ENCODE peak calls at places on chromosomes 12 and 14, in seven cellular contexts. One of them, this sample, is unnamed.

GRCh38 chr12:124523071-124523470 is 44.3 kb downstream of the NCOR2 start:
- DNase-seq in NCI-H345: peak
- DNase-seq in nucleus accumbens: no peak
- DNase-seq in posterior vena cava: no peak
- DNase-seq in germinal center: no peak
- DNase-seq in RCC 7860: no peak
- DNase-seq in nephron progenitor cell: no peak
- DNase-seq in this sample: no peak

GRCh38 chr14:72801381-72801812 is 92.5 kb downstream of the DPF3 start:
- DNase-seq in NCI-H345: no peak
- DNase-seq in nucleus accumbens: no peak
- DNase-seq in posterior vena cava: no peak
- DNase-seq in germinal center: no peak
- DNase-seq in RCC 7860: peak
- DNase-seq in nephron progenitor cell: no peak
- DNase-seq in this sample: no peak

GRCh38 chr12:110744697-110745264 is 2.1 kb upstream of the PPP1CC start:
- DNase-seq in NCI-H345: no peak
- DNase-seq in nucleus accumbens: no peak
- DNase-seq in posterior vena cava: no peak
- DNase-seq in germinal center: no peak
- DNase-seq in RCC 7860: peak
- DNase-seq in nephron progenitor cell: no peak
- DNase-seq in this sample: no peak

GRCh38 chr14:69152181-69152943 is 557 bp downstream of the DCAF5 start:
- DNase-seq in NCI-H345: peak
- DNase-seq in nucleus accumbens: no peak
- DNase-seq in posterior vena cava: peak
- DNase-seq in germinal center: peak
- DNase-seq in RCC 7860: no peak
- DNase-seq in nephron progenitor cell: no peak
- DNase-seq in this sample: no peak

GRCh38 chr12:16756833-16757552 is 151.0 kb upstream of the LMO3 start:
- DNase-seq in NCI-H345: peak
- DNase-seq in nucleus accumbens: no peak
- DNase-seq in posterior vena cava: no peak
- DNase-seq in germinal center: no peak
- DNase-seq in RCC 7860: no peak
- DNase-seq in nephron progenitor cell: no peak
- DNase-seq in this sample: no peak

GRCh38 chr14:31926123-31926522 is 151.0 kb upstream of the ARHGAP5 start:
- DNase-seq in NCI-H345: peak
- DNase-seq in nucleus accumbens: no peak
- DNase-seq in posterior vena cava: no peak
- DNase-seq in germinal center: peak
- DNase-seq in RCC 7860: peak
- DNase-seq in nephron progenitor cell: no peak
- DNase-seq in this sample: no peak

GRCh38 chr12:132489078-132489601 is 811 bp upstream of the FBRSL1 start:
- DNase-seq in NCI-H345: no peak
- DNase-seq in nucleus accumbens: no peak
- DNase-seq in posterior vena cava: no peak
- DNase-seq in germinal center: peak
- DNase-seq in RCC 7860: no peak
- DNase-seq in nephron progenitor cell: peak
- DNase-seq in this sample: no peak

GRCh38 chr12:3277261-3277943 is 200.2 kb downstream of the TSPAN9 start:
- DNase-seq in NCI-H345: no peak
- DNase-seq in nucleus accumbens: no peak
- DNase-seq in posterior vena cava: no peak
- DNase-seq in germinal center: no peak
- DNase-seq in RCC 7860: no peak
- DNase-seq in nephron progenitor cell: no peak
- DNase-seq in this sample: no peak

GRCh38 chr12:89470741-89471504 is 53.7 kb downstream of the GALNT4 start:
- DNase-seq in NCI-H345: peak
- DNase-seq in nucleus accumbens: no peak
- DNase-seq in posterior vena cava: no peak
- DNase-seq in germinal center: peak
- DNase-seq in RCC 7860: no peak
- DNase-seq in nephron progenitor cell: no peak
- DNase-seq in this sample: no peak

GRCh38 chr12:113416091-113416754 is 6.0 kb upstream of the SDSL start:
- DNase-seq in NCI-H345: no peak
- DNase-seq in nucleus accumbens: no peak
- DNase-seq in posterior vena cava: peak
- DNase-seq in germinal center: no peak
- DNase-seq in RCC 7860: no peak
- DNase-seq in nephron progenitor cell: no peak
- DNase-seq in this sample: no peak

GRCh38 chr12:3004655-3005565 is 45.7 kb downstream of the TEAD4 start:
- DNase-seq in NCI-H345: no peak
- DNase-seq in nucleus accumbens: no peak
- DNase-seq in posterior vena cava: no peak
- DNase-seq in germinal center: no peak
- DNase-seq in RCC 7860: no peak
- DNase-seq in nephron progenitor cell: no peak
- DNase-seq in this sample: no peak

GRCh38 chr12:128811806-128812205 is 12.0 kb downstream of the SLC15A4 start:
- DNase-seq in NCI-H345: no peak
- DNase-seq in nucleus accumbens: no peak
- DNase-seq in posterior vena cava: no peak
- DNase-seq in germinal center: no peak
- DNase-seq in RCC 7860: no peak
- DNase-seq in nephron progenitor cell: no peak
- DNase-seq in this sample: no peak

GRCh38 chr14:20866963-20867362 is 24.2 kb upstream of the RNASE3 start:
- DNase-seq in NCI-H345: no peak
- DNase-seq in nucleus accumbens: no peak
- DNase-seq in posterior vena cava: no peak
- DNase-seq in germinal center: no peak
- DNase-seq in RCC 7860: no peak
- DNase-seq in nephron progenitor cell: peak
- DNase-seq in this sample: no peak

GRCh38 chr12:120194226-120194533 is 335 bp downstream of the GCN1 start:
- DNase-seq in NCI-H345: no peak
- DNase-seq in nucleus accumbens: no peak
- DNase-seq in posterior vena cava: no peak
- DNase-seq in germinal center: no peak
- DNase-seq in RCC 7860: no peak
- DNase-seq in nephron progenitor cell: no peak
- DNase-seq in this sample: no peak

GRCh38 chr14:20302042-20302761 is 3.5 kb downstream of the TTC5 start:
- DNase-seq in NCI-H345: no peak
- DNase-seq in nucleus accumbens: no peak
- DNase-seq in posterior vena cava: no peak
- DNase-seq in germinal center: no peak
- DNase-seq in RCC 7860: peak
- DNase-seq in nephron progenitor cell: no peak
- DNase-seq in this sample: no peak

GRCh38 chr14:63781686-63782085 is 53.8 kb upstream of the SGPP1 start:
- DNase-seq in NCI-H345: no peak
- DNase-seq in nucleus accumbens: no peak
- DNase-seq in posterior vena cava: no peak
- DNase-seq in germinal center: no peak
- DNase-seq in RCC 7860: no peak
- DNase-seq in nephron progenitor cell: no peak
- DNase-seq in this sample: no peak

GRCh38 chr12:101116911-101117310 is 93.1 kb downstream of the SLC5A8 start:
- DNase-seq in NCI-H345: peak
- DNase-seq in nucleus accumbens: no peak
- DNase-seq in posterior vena cava: no peak
- DNase-seq in germinal center: no peak
- DNase-seq in RCC 7860: no peak
- DNase-seq in nephron progenitor cell: no peak
- DNase-seq in this sample: no peak

GRCh38 chr14:105072892-105073719 is 7.9 kb upstream of the GPR132 start:
- DNase-seq in NCI-H345: no peak
- DNase-seq in nucleus accumbens: no peak
- DNase-seq in posterior vena cava: no peak
- DNase-seq in germinal center: no peak
- DNase-seq in RCC 7860: no peak
- DNase-seq in nephron progenitor cell: no peak
- DNase-seq in this sample: no peak

GRCh38 chr12:43292699-43293098 is 259.3 kb downstream of the ADAMTS20 start:
- DNase-seq in NCI-H345: no peak
- DNase-seq in nucleus accumbens: no peak
- DNase-seq in posterior vena cava: no peak
- DNase-seq in germinal center: no peak
- DNase-seq in RCC 7860: peak
- DNase-seq in nephron progenitor cell: no peak
- DNase-seq in this sample: no peak

GRCh38 chr12:108271951-108272729 is 67.0 kb downstream of the CMKLR1 start:
- DNase-seq in NCI-H345: no peak
- DNase-seq in nucleus accumbens: no peak
- DNase-seq in posterior vena cava: no peak
- DNase-seq in germinal center: no peak
- DNase-seq in RCC 7860: no peak
- DNase-seq in nephron progenitor cell: no peak
- DNase-seq in this sample: no peak

GRCh38 chr14:70789361-70789760 is 20.0 kb downstream of the MAP3K9 start:
- DNase-seq in NCI-H345: no peak
- DNase-seq in nucleus accumbens: no peak
- DNase-seq in posterior vena cava: no peak
- DNase-seq in germinal center: no peak
- DNase-seq in RCC 7860: peak
- DNase-seq in nephron progenitor cell: no peak
- DNase-seq in this sample: no peak

GRCh38 chr12:13288937-13289643 is 92.6 kb downstream of the EMP1 start:
- DNase-seq in NCI-H345: peak
- DNase-seq in nucleus accumbens: no peak
- DNase-seq in posterior vena cava: no peak
- DNase-seq in germinal center: no peak
- DNase-seq in RCC 7860: no peak
- DNase-seq in nephron progenitor cell: no peak
- DNase-seq in this sample: no peak

GRCh38 chr12:69423037-69423905 is 46.9 kb upstream of the FRS2 start:
- DNase-seq in NCI-H345: no peak
- DNase-seq in nucleus accumbens: no peak
- DNase-seq in posterior vena cava: no peak
- DNase-seq in germinal center: no peak
- DNase-seq in RCC 7860: no peak
- DNase-seq in nephron progenitor cell: no peak
- DNase-seq in this sample: no peak

GRCh38 chr12:111228916-111229666 is 139.8 kb downstream of the PHETA1 start:
- DNase-seq in NCI-H345: no peak
- DNase-seq in nucleus accumbens: no peak
- DNase-seq in posterior vena cava: no peak
- DNase-seq in germinal center: no peak
- DNase-seq in RCC 7860: no peak
- DNase-seq in nephron progenitor cell: no peak
- DNase-seq in this sample: no peak

GRCh38 chr12:96720363-96720705 is 186.7 kb upstream of the NEDD1 start:
- DNase-seq in NCI-H345: peak
- DNase-seq in nucleus accumbens: no peak
- DNase-seq in posterior vena cava: no peak
- DNase-seq in germinal center: peak
- DNase-seq in RCC 7860: no peak
- DNase-seq in nephron progenitor cell: no peak
- DNase-seq in this sample: no peak

GRCh38 chr14:32249780-32250179 is 46.7 kb upstream of the RNU6-8 start:
- DNase-seq in NCI-H345: no peak
- DNase-seq in nucleus accumbens: no peak
- DNase-seq in posterior vena cava: no peak
- DNase-seq in germinal center: no peak
- DNase-seq in RCC 7860: no peak
- DNase-seq in nephron progenitor cell: no peak
- DNase-seq in this sample: no peak

GRCh38 chr12:76694369-76694768 is 69.5 kb upstream of the ZDHHC17 start:
- DNase-seq in NCI-H345: no peak
- DNase-seq in nucleus accumbens: no peak
- DNase-seq in posterior vena cava: no peak
- DNase-seq in germinal center: no peak
- DNase-seq in RCC 7860: no peak
- DNase-seq in nephron progenitor cell: no peak
- DNase-seq in this sample: no peak

GRCh38 chr14:96638041-96638855 is 136.1 kb downstream of the PAPOLA start:
- DNase-seq in NCI-H345: no peak
- DNase-seq in nucleus accumbens: no peak
- DNase-seq in posterior vena cava: no peak
- DNase-seq in germinal center: peak
- DNase-seq in RCC 7860: no peak
- DNase-seq in nephron progenitor cell: no peak
- DNase-seq in this sample: no peak

GRCh38 chr12:72010365-72010764 is 71.7 kb downstream of the TPH2 start:
- DNase-seq in NCI-H345: no peak
- DNase-seq in nucleus accumbens: no peak
- DNase-seq in posterior vena cava: no peak
- DNase-seq in germinal center: no peak
- DNase-seq in RCC 7860: no peak
- DNase-seq in nephron progenitor cell: no peak
- DNase-seq in this sample: no peak

GRCh38 chr12:106147956-106148355 is 9.2 kb upstream of the NUAK1 start:
- DNase-seq in NCI-H345: peak
- DNase-seq in nucleus accumbens: peak
- DNase-seq in posterior vena cava: no peak
- DNase-seq in germinal center: no peak
- DNase-seq in RCC 7860: no peak
- DNase-seq in nephron progenitor cell: no peak
- DNase-seq in this sample: no peak

GRCh38 chr12:42696424-42697149 is 107.0 kb upstream of the PRICKLE1 start:
- DNase-seq in NCI-H345: no peak
- DNase-seq in nucleus accumbens: no peak
- DNase-seq in posterior vena cava: peak
- DNase-seq in germinal center: no peak
- DNase-seq in RCC 7860: no peak
- DNase-seq in nephron progenitor cell: no peak
- DNase-seq in this sample: no peak

GRCh38 chr14:65101631-65102440 is 481 bp downstream of the MAX start:
- DNase-seq in NCI-H345: no peak
- DNase-seq in nucleus accumbens: no peak
- DNase-seq in posterior vena cava: peak
- DNase-seq in germinal center: peak
- DNase-seq in RCC 7860: no peak
- DNase-seq in nephron progenitor cell: peak
- DNase-seq in this sample: no peak